ENCODE peak calls at places on chromosomes 13 and 19, in five cellular contexts. E is astrocyte; D is naive thymus-derived CD8-positive, alpha-beta T cell; F is stimulated activated CD8-positive, alpha-beta memory T cell treated with anti-CD3 and anti-CD28 coated beads, Interleukin-2, amount 100 ng/mL, for 1 hour; O is cortex of kidney. U is an unnamed sample.
A peak's percentile ranks its signal among the peaks of the same experiment; 100 is the strongest.

GRCh38 chr13:29648760-29649159 is 53.3 kb upstream of the SLC7A1 start:
- DNase-seq in E (no peak), D (no peak), F (no peak), O (no peak), U (no peak)

GRCh38 chr13:75959861-75960481 is 323.8 kb downstream of the LMO7 start:
- DNase-seq in E (no peak), D (no peak), F (no peak), O (no peak), U (no peak)

GRCh38 chr13:64371045-64371444 is 2859.1 kb downstream of the PCDH9 start:
- DNase-seq in E (peak; percentile 25), D (no peak), F (no peak), O (no peak), U (no peak)

GRCh38 chr19:47186337-47187022 is 44.5 kb downstream of the BBC3 start:
- DNase-seq in E (no peak), D (peak; percentile 89), F (peak; percentile 50), O (no peak), U (no peak)

GRCh38 chr13:106374631-106375030 is 160.8 kb downstream of the EFNB2 start:
- DNase-seq in E (no peak), D (no peak), F (no peak), O (no peak), U (no peak)

GRCh38 chr19:7677664-7678311 is 898 bp downstream of the MCEMP1 start:
- DNase-seq in E (no peak), D (no peak), F (no peak), O (no peak), U (no peak)

GRCh38 chr13:98026457-98026857 is 73.0 kb downstream of the IPO5 start:
- DNase-seq in E (no peak), D (no peak), F (no peak), O (no peak), U (no peak)

GRCh38 chr13:99993660-99994455 is 12.3 kb downstream of the ZIC2 start:
- DNase-seq in E (no peak), D (no peak), F (no peak), O (no peak), U (no peak)

GRCh38 chr19:40650749-40651305 is 39.6 kb downstream of the NUMBL start:
- DNase-seq in E (peak; percentile 85), D (no peak), F (no peak), O (no peak), U (no peak)

GRCh38 chr19:54208784-54209057 is 8.1 kb downstream of the RPS9 start:
- DNase-seq in E (no peak), D (no peak), F (no peak), O (no peak), U (no peak)

GRCh38 chr19:46756544-46756888 is 10.3 kb upstream of the STRN4 start:
- DNase-seq in E (no peak), D (no peak), F (no peak), O (no peak), U (no peak)

GRCh38 chr19:10520652-10521318 is 3.5 kb upstream of the S1PR5 start:
- DNase-seq in E (no peak), D (no peak), F (no peak), O (no peak), U (no peak)

GRCh38 chr19:1746401-1747284 is 6.7 kb upstream of the ONECUT3 start:
- DNase-seq in E (peak; percentile 24), D (no peak), F (no peak), O (no peak), U (peak; percentile 68)

GRCh38 chr19:29325241-29325975 is 112.5 kb upstream of the UQCRFS1 start:
- DNase-seq in E (no peak), D (no peak), F (no peak), O (no peak), U (no peak)

GRCh38 chr13:112146073-112146360 is 79.1 kb downstream of the SOX1 start:
- DNase-seq in E (no peak), D (no peak), F (no peak), O (no peak), U (no peak)

GRCh38 chr19:813359-814107 is 8.2 kb downstream of the PLPPR3 start:
- DNase-seq in E (no peak), D (no peak), F (no peak), O (no peak), U (no peak)

GRCh38 chr13:67099494-67099893 is 130.6 kb downstream of the PCDH9 start:
- DNase-seq in E (no peak), D (no peak), F (no peak), O (no peak), U (no peak)

GRCh38 chr13:112525306-112525945 is 62.5 kb downstream of the TUBGCP3 start:
- DNase-seq in E (no peak), D (no peak), F (no peak), O (no peak), U (no peak)

GRCh38 chr13:27783111-27783510 is 9.2 kb upstream of the GSX1 start:
- DNase-seq in E (no peak), D (no peak), F (no peak), O (no peak), U (no peak)

GRCh38 chr19:45659096-45659729 is 8.8 kb upstream of the GIPR start:
- DNase-seq in E (no peak), D (no peak), F (no peak), O (no peak), U (no peak)

GRCh38 chr19:21697698-21698097 is 69.7 kb downstream of the ZNF100 start:
- DNase-seq in E (no peak), D (no peak), F (no peak), O (no peak), U (no peak)

GRCh38 chr19:4449022-4449825 is 8.4 kb downstream of the UBXN6 start:
- DNase-seq in E (no peak), D (no peak), F (no peak), O (no peak), U (no peak)